ENCODE peak calls at places on chromosomes 5 and 9, in seven cellular contexts. A is ovary; H is stimulated activated CD4-positive, alpha-beta T cell treated with anti-CD3 and anti-CD28 coated beads, Interleukin-2, amount 100 ng/mL, for 4 hours; G is RCC 7860; P is lung microvascular endothelial cell; R is ELR; I is skeletal muscle cell. O is an unnamed sample.

GRCh38 chr5:173315495-173316352 is 12.5 kb downstream of the STC2 start:
- DNase-seq in A (peak; percentile 51), H (no peak), G (peak; percentile 22), P (peak; percentile 76), R (peak; percentile 80), I (peak; percentile 85), O (no peak)

GRCh38 chr5:31993182-31993961 is 180.7 kb downstream of the GOLPH3 start:
- DNase-seq in A (no peak), H (no peak), G (peak; percentile 81), P (no peak), R (peak; percentile 36), I (peak; percentile 31), O (peak; percentile 61)

GRCh38 chr5:62124266-62124665 is 181.7 kb upstream of the KIF2A start:
- DNase-seq in A (no peak), H (no peak), G (no peak), P (no peak), R (no peak), I (no peak), O (no peak)

GRCh38 chr9:133114886-133115603 is 6.0 kb downstream of the RALGDS start:
- DNase-seq in A (no peak), H (no peak), G (no peak), P (no peak), R (no peak), I (no peak), O (no peak)

GRCh38 chr9:33884856-33885701 is 68.1 kb downstream of the UBE2R2 start:
- DNase-seq in A (peak; percentile 29), H (no peak), G (peak; percentile 7), P (peak; percentile 92), R (peak; percentile 17), I (peak; percentile 25), O (peak; percentile 26)

GRCh38 chr5:67319935-67320725 is 123.5 kb upstream of the CD180 start:
- DNase-seq in A (no peak), H (no peak), G (peak; percentile 45), P (no peak), R (no peak), I (no peak), O (peak; percentile 74)

GRCh38 chr9:120412425-120412951 is 167.5 kb downstream of the CDK5RAP2 start:
- DNase-seq in A (no peak), H (no peak), G (no peak), P (peak; percentile 18), R (no peak), I (peak; percentile 69), O (peak; percentile 40)

GRCh38 chr9:3398232-3398648 is 127.6 kb downstream of the RFX3 start:
- DNase-seq in A (no peak), H (no peak), G (no peak), P (no peak), R (no peak), I (no peak), O (no peak)

GRCh38 chr9:134602547-134603362 is 38.8 kb upstream of the COL5A1 start:
- DNase-seq in A (peak; percentile 48), H (no peak), G (peak; percentile 100), P (peak; percentile 67), R (peak; percentile 99), I (peak; percentile 90), O (peak; percentile 100)

GRCh38 chr5:395156-395920 is 47.6 kb upstream of the EXOC3 start:
- DNase-seq in A (peak; percentile 26), H (no peak), G (no peak), P (peak; percentile 89), R (peak; percentile 90), I (peak; percentile 85), O (peak; percentile 62)

GRCh38 chr5:90878549-90879196 is 320.1 kb downstream of the ADGRV1 start:
- DNase-seq in A (peak; percentile 18), H (no peak), G (peak; percentile 11), P (peak; percentile 88), R (no peak), I (no peak), O (peak; percentile 26)

GRCh38 chr9:2257530-2257929 is 242.4 kb downstream of the SMARCA2 start:
- DNase-seq in A (no peak), H (no peak), G (no peak), P (no peak), R (no peak), I (no peak), O (no peak)

GRCh38 chr5:76714771-76715483 is 999 bp upstream of the F2R start:
- DNase-seq in A (no peak), H (no peak), G (no peak), P (peak; percentile 57), R (peak; percentile 46), I (no peak), O (no peak)

GRCh38 chr9:107228648-107229047 is 54.4 kb upstream of the RAD23B start:
- DNase-seq in A (no peak), H (no peak), G (no peak), P (no peak), R (no peak), I (no peak), O (no peak)

GRCh38 chr9:98375138-98375726 is 119.8 kb upstream of the TBC1D2 start:
- DNase-seq in A (no peak), H (no peak), G (peak; percentile 99), P (peak; percentile 78), R (peak; percentile 96), I (peak; percentile 64), O (peak; percentile 44)

GRCh38 chr5:68534131-68534940 is 318.8 kb downstream of the PIK3R1 start:
- DNase-seq in A (peak; percentile 57), H (no peak), G (peak; percentile 56), P (no peak), R (no peak), I (no peak), O (peak; percentile 60)

GRCh38 chr5:146451411-146451810 is 4.3 kb downstream of the TCERG1 start:
- DNase-seq in A (no peak), H (no peak), G (no peak), P (no peak), R (no peak), I (no peak), O (no peak)

GRCh38 chr5:82031220-82032119 is 59.6 kb downstream of the ATG10 start:
- DNase-seq in A (no peak), H (no peak), G (no peak), P (no peak), R (no peak), I (no peak), O (no peak)

GRCh38 chr5:96572864-96573512 is 89.2 kb upstream of the CAST start:
- DNase-seq in A (no peak), H (no peak), G (peak; percentile 94), P (peak; percentile 97), R (peak; percentile 99), I (peak; percentile 98), O (peak; percentile 99)

GRCh38 chr5:136666970-136667620 is 301.8 kb upstream of the TRPC7 start:
- DNase-seq in A (no peak), H (no peak), G (no peak), P (no peak), R (no peak), I (no peak), O (no peak)

GRCh38 chr5:5634817-5635216 is 212.3 kb downstream of the ICE1 start:
- DNase-seq in A (no peak), H (no peak), G (no peak), P (no peak), R (no peak), I (no peak), O (no peak)

GRCh38 chr5:543755-544674 is 19.8 kb upstream of the SLC9A3 start:
- DNase-seq in A (no peak), H (no peak), G (no peak), P (no peak), R (no peak), I (no peak), O (no peak)

GRCh38 chr9:2816476-2817141 is 27.3 kb downstream of the PUM3 start:
- DNase-seq in A (no peak), H (no peak), G (peak; percentile 54), P (peak; percentile 5), R (no peak), I (no peak), O (peak; percentile 48)